ENCODE peak calls at places on chromosomes 12 and 14, in nine cellular contexts. One of them, this sample, is unnamed.

GRCh38 chr14:24075485-24076301 is 4.3 kb downstream of the CPNE6 start:
- DNase-seq in ovary: no peak
- DNase-seq in neural crest cell: no peak
- DNase-seq in mesothelial cell of epicardium: no peak
- DNase-seq in spleen: no peak
- DNase-seq in right atrium auricular region: no peak
- DNase-seq in IMR-90: no peak
- DNase-seq in chondrocyte: no peak
- DNase-seq in fibroblast of lung: no peak
- DNase-seq in this sample: no peak

GRCh38 chr12:31386364-31386777 is 60.4 kb upstream of the SINHCAF start:
- DNase-seq in ovary: no peak
- DNase-seq in chondrocyte: no peak
- DNase-seq in right atrium auricular region: no peak
- DNase-seq in IMR-90: no peak
- DNase-seq in spleen: no peak
- DNase-seq in mesothelial cell of epicardium: no peak
- DNase-seq in neural crest cell: no peak
- DNase-seq in fibroblast of lung: no peak
- DNase-seq in this sample: no peak

GRCh38 chr12:108568653-108569154 is 6.3 kb downstream of the ISCU start:
- DNase-seq in ovary: no peak
- DNase-seq in chondrocyte: no peak
- DNase-seq in right atrium auricular region: no peak
- DNase-seq in IMR-90: no peak
- DNase-seq in neural crest cell: no peak
- DNase-seq in mesothelial cell of epicardium: no peak
- DNase-seq in spleen: peak; percentile 86
- DNase-seq in fibroblast of lung: no peak
- DNase-seq in this sample: no peak

GRCh38 chr14:62934439-62934838 is 110.8 kb downstream of the KCNH5 start:
- DNase-seq in mesothelial cell of epicardium: no peak
- DNase-seq in neural crest cell: no peak
- DNase-seq in fibroblast of lung: no peak
- DNase-seq in chondrocyte: no peak
- DNase-seq in spleen: no peak
- DNase-seq in IMR-90: no peak
- DNase-seq in ovary: no peak
- DNase-seq in right atrium auricular region: no peak
- DNase-seq in this sample: no peak

GRCh38 chr14:21521526-21521925 is 4.6 kb downstream of the SALL2 start:
- DNase-seq in IMR-90: peak; percentile 57
- DNase-seq in fibroblast of lung: peak; percentile 86
- DNase-seq in spleen: no peak
- DNase-seq in mesothelial cell of epicardium: no peak
- DNase-seq in neural crest cell: no peak
- DNase-seq in right atrium auricular region: no peak
- DNase-seq in ovary: no peak
- DNase-seq in chondrocyte: no peak
- DNase-seq in this sample: no peak

GRCh38 chr12:25829192-25829591 is 129.3 kb upstream of the RASSF8 start:
- DNase-seq in mesothelial cell of epicardium: no peak
- DNase-seq in spleen: no peak
- DNase-seq in ovary: no peak
- DNase-seq in IMR-90: peak; percentile 98
- DNase-seq in neural crest cell: no peak
- DNase-seq in right atrium auricular region: peak; percentile 81
- DNase-seq in chondrocyte: no peak
- DNase-seq in fibroblast of lung: peak; percentile 92
- DNase-seq in this sample: no peak

GRCh38 chr14:44657688-44658388 is 150.8 kb upstream of the FSCB start:
- DNase-seq in fibroblast of lung: peak; percentile 11
- DNase-seq in right atrium auricular region: no peak
- DNase-seq in IMR-90: peak; percentile 0
- DNase-seq in spleen: no peak
- DNase-seq in mesothelial cell of epicardium: no peak
- DNase-seq in chondrocyte: no peak
- DNase-seq in neural crest cell: no peak
- DNase-seq in ovary: no peak
- DNase-seq in this sample: no peak

GRCh38 chr12:24724765-24725307 is 224.1 kb downstream of the BCAT1 start:
- DNase-seq in neural crest cell: no peak
- DNase-seq in chondrocyte: no peak
- DNase-seq in IMR-90: no peak
- DNase-seq in spleen: no peak
- DNase-seq in ovary: no peak
- DNase-seq in right atrium auricular region: no peak
- DNase-seq in mesothelial cell of epicardium: no peak
- DNase-seq in fibroblast of lung: no peak
- DNase-seq in this sample: no peak

GRCh38 chr14:100015251-100015655 is 50.0 kb upstream of the EVL start:
- DNase-seq in right atrium auricular region: no peak
- DNase-seq in fibroblast of lung: no peak
- DNase-seq in chondrocyte: no peak
- DNase-seq in IMR-90: peak; percentile 53
- DNase-seq in neural crest cell: no peak
- DNase-seq in mesothelial cell of epicardium: no peak
- DNase-seq in spleen: no peak
- DNase-seq in ovary: no peak
- DNase-seq in this sample: no peak

GRCh38 chr12:12476836-12477531 is 85.7 kb downstream of the DUSP16 start:
- DNase-seq in spleen: no peak
- DNase-seq in ovary: no peak
- DNase-seq in neural crest cell: no peak
- DNase-seq in right atrium auricular region: no peak
- DNase-seq in fibroblast of lung: no peak
- DNase-seq in chondrocyte: no peak
- DNase-seq in IMR-90: no peak
- DNase-seq in mesothelial cell of epicardium: no peak
- DNase-seq in this sample: no peak

GRCh38 chr14:103014466-103015319 is 42.7 kb downstream of the CDC42BPB start:
- DNase-seq in fibroblast of lung: peak; percentile 81
- DNase-seq in neural crest cell: no peak
- DNase-seq in spleen: peak; percentile 30
- DNase-seq in mesothelial cell of epicardium: no peak
- DNase-seq in right atrium auricular region: no peak
- DNase-seq in chondrocyte: no peak
- DNase-seq in ovary: no peak
- DNase-seq in IMR-90: peak; percentile 33
- DNase-seq in this sample: no peak

GRCh38 chr12:7915911-7916403 is 20.0 kb downstream of the SLC2A3 start:
- DNase-seq in spleen: no peak
- DNase-seq in fibroblast of lung: peak; percentile 37
- DNase-seq in mesothelial cell of epicardium: no peak
- DNase-seq in IMR-90: no peak
- DNase-seq in right atrium auricular region: no peak
- DNase-seq in neural crest cell: no peak
- DNase-seq in ovary: no peak
- DNase-seq in chondrocyte: no peak
- DNase-seq in this sample: no peak

GRCh38 chr12:105814283-105814682 is 324.5 kb downstream of the NUAK1 start:
- DNase-seq in chondrocyte: no peak
- DNase-seq in neural crest cell: no peak
- DNase-seq in mesothelial cell of epicardium: no peak
- DNase-seq in ovary: no peak
- DNase-seq in spleen: no peak
- DNase-seq in fibroblast of lung: no peak
- DNase-seq in IMR-90: no peak
- DNase-seq in right atrium auricular region: no peak
- DNase-seq in this sample: peak; percentile 51

GRCh38 chr14:93788307-93788556 is at the start of gene PRIMA1:
- DNase-seq in neural crest cell: no peak
- DNase-seq in right atrium auricular region: no peak
- DNase-seq in spleen: no peak
- DNase-seq in mesothelial cell of epicardium: no peak
- DNase-seq in chondrocyte: no peak
- DNase-seq in ovary: no peak
- DNase-seq in IMR-90: no peak
- DNase-seq in fibroblast of lung: no peak
- DNase-seq in this sample: peak; percentile 37

GRCh38 chr12:47411961-47412360 is 293.9 kb downstream of the RPAP3 start:
- DNase-seq in mesothelial cell of epicardium: no peak
- DNase-seq in neural crest cell: no peak
- DNase-seq in chondrocyte: no peak
- DNase-seq in ovary: no peak
- DNase-seq in IMR-90: peak; percentile 18
- DNase-seq in right atrium auricular region: no peak
- DNase-seq in spleen: no peak
- DNase-seq in fibroblast of lung: peak; percentile 64
- DNase-seq in this sample: no peak

GRCh38 chr12:133226690-133227089 is 9.0 kb downstream of the ANHX start:
- DNase-seq in IMR-90: no peak
- DNase-seq in neural crest cell: no peak
- DNase-seq in chondrocyte: no peak
- DNase-seq in spleen: no peak
- DNase-seq in fibroblast of lung: no peak
- DNase-seq in right atrium auricular region: no peak
- DNase-seq in mesothelial cell of epicardium: no peak
- DNase-seq in ovary: no peak
- DNase-seq in this sample: no peak

GRCh38 chr12:64252708-64253107 is 30.6 kb upstream of the KICS2 start:
- DNase-seq in chondrocyte: no peak
- DNase-seq in fibroblast of lung: no peak
- DNase-seq in mesothelial cell of epicardium: no peak
- DNase-seq in spleen: no peak
- DNase-seq in ovary: no peak
- DNase-seq in neural crest cell: no peak
- DNase-seq in IMR-90: peak; percentile 61
- DNase-seq in right atrium auricular region: no peak
- DNase-seq in this sample: no peak

GRCh38 chr14:87952307-87953094 is 40.5 kb downstream of the GALC start:
- DNase-seq in chondrocyte: no peak
- DNase-seq in right atrium auricular region: no peak
- DNase-seq in IMR-90: no peak
- DNase-seq in spleen: no peak
- DNase-seq in mesothelial cell of epicardium: no peak
- DNase-seq in fibroblast of lung: no peak
- DNase-seq in neural crest cell: no peak
- DNase-seq in ovary: no peak
- DNase-seq in this sample: no peak

GRCh38 chr14:67943947-67944346 is 124.4 kb downstream of the RAD51B start:
- DNase-seq in mesothelial cell of epicardium: peak; percentile 57
- DNase-seq in neural crest cell: peak; percentile 73
- DNase-seq in IMR-90: peak; percentile 87
- DNase-seq in ovary: peak; percentile 65
- DNase-seq in right atrium auricular region: peak; percentile 81
- DNase-seq in spleen: no peak
- DNase-seq in fibroblast of lung: peak; percentile 86
- DNase-seq in chondrocyte: no peak
- DNase-seq in this sample: peak; percentile 42
- TF ChIP-seq CTCF in mesothelial cell of epicardium: peak; percentile 77
- TF ChIP-seq CTCF in neural crest cell: peak; percentile 87
- TF ChIP-seq CTCF in IMR-90: peak; percentile 87
- TF ChIP-seq CTCF in ovary: peak; percentile 94
- TF ChIP-seq CTCF in right atrium auricular region: peak; percentile 58
- TF ChIP-seq CTCF in spleen: peak; percentile 33
- TF ChIP-seq CTCF in fibroblast of lung: peak; percentile 73
- TF ChIP-seq CTCF in chondrocyte: peak; percentile 93
- TF ChIP-seq CTCF in this sample: peak; percentile 70

GRCh38 chr14:77251870-77252269 is 19.1 kb downstream of the NGB start:
- DNase-seq in ovary: no peak
- DNase-seq in right atrium auricular region: no peak
- DNase-seq in neural crest cell: no peak
- DNase-seq in chondrocyte: peak; percentile 62
- DNase-seq in mesothelial cell of epicardium: no peak
- DNase-seq in fibroblast of lung: no peak
- DNase-seq in IMR-90: no peak
- DNase-seq in spleen: no peak
- DNase-seq in this sample: no peak
- TF ChIP-seq CTCF in ovary: no peak
- TF ChIP-seq CTCF in right atrium auricular region: no peak
- TF ChIP-seq CTCF in neural crest cell: no peak
- TF ChIP-seq CTCF in chondrocyte: no peak
- TF ChIP-seq CTCF in mesothelial cell of epicardium: no peak
- TF ChIP-seq CTCF in fibroblast of lung: no peak
- TF ChIP-seq CTCF in IMR-90: no peak
- TF ChIP-seq CTCF in spleen: no peak
- TF ChIP-seq CTCF in this sample: no peak

GRCh38 chr12:123270380-123271181 is 1.1 kb downstream of the CDK2AP1 start:
- DNase-seq in neural crest cell: peak; percentile 26
- DNase-seq in ovary: peak; percentile 65
- DNase-seq in spleen: peak; percentile 83
- DNase-seq in fibroblast of lung: peak; percentile 47
- DNase-seq in IMR-90: peak; percentile 28
- DNase-seq in chondrocyte: peak; percentile 82
- DNase-seq in mesothelial cell of epicardium: no peak
- DNase-seq in right atrium auricular region: no peak
- DNase-seq in this sample: peak; percentile 37

GRCh38 chr12:123273166-123273565 is 1.5 kb upstream of the CDK2AP1 start:
- DNase-seq in chondrocyte: peak; percentile 35
- DNase-seq in IMR-90: no peak
- DNase-seq in mesothelial cell of epicardium: no peak
- DNase-seq in fibroblast of lung: no peak
- DNase-seq in spleen: no peak
- DNase-seq in neural crest cell: no peak
- DNase-seq in ovary: no peak
- DNase-seq in right atrium auricular region: no peak
- DNase-seq in this sample: no peak

GRCh38 chr12:123269395-123269892 is 2.2 kb downstream of the CDK2AP1 start:
- DNase-seq in mesothelial cell of epicardium: no peak
- DNase-seq in neural crest cell: peak; percentile 82
- DNase-seq in IMR-90: peak; percentile 61
- DNase-seq in right atrium auricular region: peak; percentile 84
- DNase-seq in fibroblast of lung: peak; percentile 80
- DNase-seq in chondrocyte: peak; percentile 94
- DNase-seq in spleen: peak; percentile 87
- DNase-seq in ovary: peak; percentile 77
- DNase-seq in this sample: peak; percentile 91

GRCh38 chr12:123269980-123270379 is 1.7 kb downstream of the CDK2AP1 start:
- DNase-seq in fibroblast of lung: no peak
- DNase-seq in IMR-90: no peak
- DNase-seq in ovary: no peak
- DNase-seq in right atrium auricular region: no peak
- DNase-seq in chondrocyte: peak; percentile 76
- DNase-seq in spleen: no peak
- DNase-seq in neural crest cell: peak; percentile 28
- DNase-seq in mesothelial cell of epicardium: no peak
- DNase-seq in this sample: no peak

DNA sequence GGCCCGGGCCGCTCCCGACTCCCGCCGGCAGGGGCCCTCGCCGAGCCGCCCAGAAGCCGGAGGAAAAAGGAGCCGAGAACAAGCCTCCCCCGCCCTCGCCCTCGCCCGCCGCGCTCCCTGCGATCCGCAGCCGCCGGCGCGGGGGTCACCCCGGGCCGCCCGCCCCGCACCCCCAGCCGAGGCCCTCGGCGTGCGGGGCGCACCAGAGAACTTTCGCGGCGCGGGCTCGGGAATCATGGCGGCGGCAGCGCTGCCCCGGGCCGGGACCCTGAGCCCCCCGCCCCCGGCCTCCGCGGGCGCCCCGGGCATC is 519 bp downstream of the CDK2AP1 start:
- DNase-seq in ovary: peak; percentile 84
- DNase-seq in spleen: peak; percentile 95
- DNase-seq in IMR-90: peak; percentile 33
- DNase-seq in right atrium auricular region: no peak
- DNase-seq in neural crest cell: peak; percentile 61
- DNase-seq in mesothelial cell of epicardium: peak; percentile 67
- DNase-seq in fibroblast of lung: peak; percentile 46
- DNase-seq in chondrocyte: peak; percentile 48
- DNase-seq in this sample: peak; percentile 86
- TF ChIP-seq CTCF in ovary: peak; percentile 48
- TF ChIP-seq CTCF in spleen: peak; percentile 13
- TF ChIP-seq CTCF in IMR-90: peak; percentile 71
- TF ChIP-seq CTCF in right atrium auricular region: peak; percentile 70
- TF ChIP-seq CTCF in neural crest cell: peak; percentile 63
- TF ChIP-seq CTCF in mesothelial cell of epicardium: no peak
- TF ChIP-seq CTCF in fibroblast of lung: peak; percentile 36
- TF ChIP-seq CTCF in chondrocyte: peak; percentile 70
- TF ChIP-seq CTCF in this sample: no peak

GRCh38 chr12:56448860-56449621 is at the start of gene TIMELESS:
- DNase-seq in spleen: peak; percentile 98
- DNase-seq in right atrium auricular region: peak; percentile 88
- DNase-seq in mesothelial cell of epicardium: peak; percentile 82
- DNase-seq in fibroblast of lung: peak; percentile 82
- DNase-seq in IMR-90: peak; percentile 81
- DNase-seq in neural crest cell: peak; percentile 85
- DNase-seq in ovary: peak; percentile 90
- DNase-seq in chondrocyte: peak; percentile 95
- DNase-seq in this sample: peak; percentile 88
- TF ChIP-seq CTCF in spleen: no peak
- TF ChIP-seq CTCF in right atrium auricular region: no peak
- TF ChIP-seq CTCF in mesothelial cell of epicardium: no peak
- TF ChIP-seq CTCF in fibroblast of lung: no peak
- TF ChIP-seq CTCF in IMR-90: no peak
- TF ChIP-seq CTCF in neural crest cell: peak; percentile 37
- TF ChIP-seq CTCF in ovary: peak; percentile 27
- TF ChIP-seq CTCF in chondrocyte: peak; percentile 46
- TF ChIP-seq CTCF in this sample: no peak

This sample was measured in glutamatergic neuron.